ENCODE peak calls at places on chromosomes 7 and 10, in eight cellular contexts. D is cardiac fibroblast, U is A549, Q is left ventricle myocardium inferior, V is BJ, I is fibroblast of mammary gland, J is kidney epithelial cell, S is epithelial cell of esophagus. F is an unnamed sample.

GRCh38 chr7:19404912-19405329 is 259.7 kb upstream of the FERD3L start:
- DNase-seq in S (peak), V (peak), U (peak), Q (no peak), D (peak), J (peak), I (peak), F (peak)

GRCh38 chr7:129434846-129435318 is 650 bp downstream of the STRIP2 start:
- DNase-seq in U (no peak), S (peak), J (no peak), I (peak), V (no peak), Q (no peak), D (peak), F (peak)

GRCh38 chr10:48981310-48981907 is 41.8 kb upstream of the LRRC18 start:
- DNase-seq in I (peak), D (peak), V (no peak), U (peak), S (peak), J (no peak), Q (peak), F (peak)

GRCh38 chr10:28775773-28776172 is 98.5 kb downstream of the BAMBI start:
- DNase-seq in S (no peak), V (no peak), Q (no peak), D (no peak), U (no peak), J (no peak), I (no peak), F (no peak)

GRCh38 chr7:37234928-37235327 is 213.7 kb downstream of the ELMO1 start:
- DNase-seq in U (peak), S (peak), Q (no peak), J (no peak), D (peak), V (no peak), I (no peak), F (no peak)

GRCh38 chr10:119378737-119379067 is 163.8 kb downstream of the RGS10 start:
- DNase-seq in V (no peak), Q (no peak), U (no peak), J (no peak), S (no peak), I (peak), D (no peak), F (no peak)

GRCh38 chr7:2646680-2647571 is 15.1 kb downstream of the TTYH3 start:
- DNase-seq in J (no peak), S (peak), V (no peak), U (no peak), Q (no peak), I (no peak), D (no peak), F (no peak)

GRCh38 chr7:159022238-159022993 is 122.3 kb downstream of the VIPR2 start:
- DNase-seq in V (no peak), S (no peak), I (no peak), Q (no peak), J (no peak), D (no peak), U (no peak), F (peak)

GRCh38 chr7:148380581-148381419 is 209.8 kb upstream of the C7orf33 start:
- DNase-seq in J (no peak), I (no peak), V (no peak), S (no peak), D (no peak), Q (no peak), U (no peak), F (no peak)

DNA sequence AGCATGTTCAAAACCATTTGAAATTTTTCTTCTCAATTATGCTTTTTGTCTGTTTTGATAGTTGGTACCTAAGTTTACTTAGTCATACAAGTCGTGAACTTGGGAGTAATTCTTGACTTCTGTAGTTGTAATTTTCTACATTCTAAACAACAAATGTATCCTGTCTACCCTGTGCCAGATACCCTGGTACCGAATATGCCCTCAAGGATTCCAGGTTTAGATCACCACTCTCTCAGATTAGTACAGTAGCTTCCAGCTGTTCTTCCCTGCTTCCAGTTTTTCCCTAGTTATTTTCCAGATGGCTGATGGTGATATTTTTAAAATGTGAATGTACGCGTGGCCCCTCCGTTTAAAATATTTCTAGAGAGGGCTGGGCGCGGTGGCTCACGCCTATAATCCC is 6.5 kb downstream of the STAM start:
- DNase-seq in J (no peak), U (no peak), V (no peak), S (no peak), D (no peak), I (no peak), Q (no peak), F (no peak)
- H3K4me3 ChIP-seq in J (no peak), U (no peak), V (no peak), S (no peak), D (no peak), I (no peak), Q (no peak), F (no peak)

DNA sequence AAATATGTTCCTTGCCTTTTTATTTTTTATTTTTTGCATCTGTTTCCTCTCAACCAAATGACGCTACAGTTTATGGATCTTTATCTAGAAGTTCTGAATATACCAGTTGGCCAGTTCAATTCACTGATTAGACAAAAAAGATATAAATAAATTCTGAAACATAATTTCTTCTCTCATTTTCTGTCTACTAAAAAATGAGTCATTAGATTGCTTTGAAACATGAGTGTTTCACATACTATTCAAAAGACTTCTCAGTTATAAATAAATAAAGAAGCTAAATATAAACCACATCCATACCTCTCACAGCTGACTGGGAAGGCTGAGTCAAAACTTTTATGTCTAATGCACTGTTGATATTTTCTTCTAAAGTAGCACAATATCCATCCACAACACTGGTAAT is 97.6 kb upstream of the GPR22 start:
- DNase-seq in J (no peak), U (no peak), I (peak), S (peak), Q (no peak), V (no peak), D (peak), F (peak)
- H3K4me3 ChIP-seq in J (no peak), U (no peak), I (no peak), S (no peak), Q (no peak), V (no peak), D (no peak), F (no peak)

GRCh38 chr7:112161253-112162160 is 44.7 kb downstream of the DOCK4 start:
- DNase-seq in S (no peak), Q (no peak), J (no peak), V (no peak), U (no peak), D (no peak), I (no peak), F (no peak)
- H3K4me3 ChIP-seq in S (no peak), Q (no peak), J (no peak), V (no peak), U (peak), D (no peak), I (no peak), F (no peak)

GRCh38 chr10:43649149-43649523 is 455 bp upstream of the ZNF32 start:
- DNase-seq in J (no peak), U (no peak), D (no peak), I (peak), V (no peak), Q (no peak), S (no peak), F (no peak)

GRCh38 chr10:43645866-43646265 is 2.8 kb downstream of the ZNF32 start:
- DNase-seq in V (no peak), U (no peak), Q (no peak), D (no peak), J (no peak), I (no peak), S (no peak), F (no peak)

GRCh38 chr10:43648392-43649148 is at the start of gene ZNF32:
- DNase-seq in I (peak), S (peak), V (peak), J (peak), D (peak), U (peak), Q (peak), F (peak)

GRCh38 chr10:43647576-43647975 is 1.1 kb downstream of the ZNF32 start:
- DNase-seq in I (peak), S (no peak), V (no peak), Q (no peak), J (no peak), U (no peak), D (no peak), F (no peak)

GRCh38 chr10:43648083-43648391 is 644 bp downstream of the ZNF32 start:
- DNase-seq in I (peak), S (no peak), D (no peak), J (no peak), Q (no peak), U (no peak), V (no peak), F (no peak)
- H3K4me3 ChIP-seq in I (peak), S (peak), D (peak), J (peak), Q (peak), U (peak), V (peak), F (peak)